ENCODE peak calls at places on chromosomes 4 and X, in four cellular contexts. M is head of caudate nucleus, B is AG09309, U is HCEC 1CT. Q is an unnamed sample.

GRCh38 chr4:143397335-143397734 is 60.7 kb downstream of the GAB1 start:
- DNase-seq in M (no peak), B (no peak), U (peak), Q (no peak)

GRCh38 chr4:8347660-8348059 is 78.1 kb downstream of the HTRA3 start:
- DNase-seq in M (no peak), B (no peak), U (no peak), Q (no peak)

GRCh38 chr4:17447675-17448298 is 64.1 kb downstream of the QDPR start:
- DNase-seq in M (peak), B (peak), U (peak), Q (peak)

GRCh38 chr4:44629280-44629866 is 22.1 kb downstream of the YIPF7 start:
- DNase-seq in M (peak), B (peak), U (peak), Q (peak)

GRCh38 chr4:138005486-138005885 is 236.7 kb downstream of the SLC7A11 start:
- DNase-seq in M (no peak), B (no peak), U (no peak), Q (no peak)

GRCh38 chr4:37054670-37055069 is 189.9 kb upstream of the NWD2 start:
- DNase-seq in M (no peak), B (no peak), U (no peak), Q (peak)

GRCh38 chr4:155608231-155608885 is 58.3 kb upstream of the GUCY1A1 start:
- DNase-seq in M (no peak), B (no peak), U (no peak), Q (peak)

GRCh38 chr4:120869511-120870278 is 52.8 kb downstream of the PRDM5 start:
- DNase-seq in M (no peak), B (no peak), U (no peak), Q (no peak)

GRCh38 chr4:175805863-175806262 is 6.2 kb downstream of the GPM6A start:
- DNase-seq in M (no peak), B (no peak), U (no peak), Q (no peak)

GRCh38 chrX:39613997-39614679 is 483.6 kb downstream of the BCOR start:
- DNase-seq in M (no peak), B (no peak), U (no peak), Q (no peak)

GRCh38 chrX:106959897-106960296 is 39.7 kb downstream of the CLDN2 start:
- DNase-seq in M (no peak), B (no peak), U (no peak), Q (no peak)

GRCh38 chr4:107896158-107896645 is 35.1 kb upstream of the CYP2U1 start:
- DNase-seq in M (no peak), B (peak), U (peak), Q (no peak)

GRCh38 chr4:176193126-176193525 is 2.3 kb downstream of the SPATA4 start:
- DNase-seq in M (no peak), B (no peak), U (peak), Q (no peak)

GRCh38 chr4:23438764-23439163 is 451.1 kb downstream of the PPARGC1A start:
- DNase-seq in M (no peak), B (no peak), U (no peak), Q (no peak)

GRCh38 chr4:26573389-26573794 is 10.5 kb upstream of the TBC1D19 start:
- DNase-seq in M (no peak), B (no peak), U (no peak), Q (no peak)

GRCh38 chr4:110878413-110878812 is 255.5 kb upstream of the PITX2 start:
- DNase-seq in M (no peak), B (no peak), U (no peak), Q (no peak)

GRCh38 chr4:37615720-37616063 is 70.5 kb downstream of the RELL1 start:
- DNase-seq in M (no peak), B (no peak), U (no peak), Q (no peak)

GRCh38 chr4:40915318-40916217 is 165.8 kb downstream of the NSUN7 start:
- DNase-seq in M (no peak), B (no peak), U (peak), Q (no peak)

GRCh38 chr4:25937801-25938200 is 23.8 kb downstream of the SMIM20 start:
- DNase-seq in M (no peak), B (no peak), U (peak), Q (no peak)

GRCh38 chr4:15525080-15525479 is 55.4 kb downstream of the CC2D2A start:
- DNase-seq in M (no peak), B (no peak), U (no peak), Q (no peak)

GRCh38 chrX:114134465-114134864 is 449.4 kb upstream of the HTR2C start:
- DNase-seq in M (no peak), B (no peak), U (no peak), Q (no peak)

GRCh38 chr4:127545271-127545670 is 87.5 kb upstream of the INTU start:
- DNase-seq in M (no peak), B (no peak), U (no peak), Q (no peak)

GRCh38 chr4:104879367-104879766 is 267.3 kb upstream of the TET2 start:
- DNase-seq in M (no peak), B (no peak), U (no peak), Q (no peak)

GRCh38 chr4:18445110-18445509 is 423.6 kb upstream of the LCORL start:
- DNase-seq in M (no peak), B (no peak), U (no peak), Q (no peak)

GRCh38 chrX:85611926-85612325 is 232.5 kb upstream of the POF1B start:
- DNase-seq in M (no peak), B (peak), U (no peak), Q (no peak)

GRCh38 chr4:184529283-184529682 is 54.9 kb upstream of the IRF2 start:
- DNase-seq in M (no peak), B (no peak), U (no peak), Q (no peak)

GRCh38 chr4:30722092-30722915 is 2.1 kb downstream of the PCDH7 start:
- DNase-seq in M (peak), B (no peak), U (peak), Q (no peak)

GRCh38 chr4:48366611-48367010 is 25.3 kb downstream of the SLAIN2 start:
- DNase-seq in M (no peak), B (no peak), U (no peak), Q (no peak)

GRCh38 chr4:140094701-140095420 is 59.1 kb downstream of the MAML3 start:
- DNase-seq in M (peak), B (no peak), U (no peak), Q (peak)

GRCh38 chrX:1587161-1587560 is 4.2 kb upstream of the AKAP17A start:
- DNase-seq in M (no peak), B (no peak), U (no peak), Q (no peak)

GRCh38 chr4:99868126-99868596 is 26.1 kb downstream of the LAMTOR3 start:
- DNase-seq in M (no peak), B (peak), U (no peak), Q (no peak)

GRCh38 chr4:144507309-144508101 is 138.5 kb upstream of the HHIP start:
- DNase-seq in M (no peak), B (no peak), U (no peak), Q (no peak)

GRCh38 chrX:120426599-120426998 is 42.5 kb downstream of the LAMP2 start:
- DNase-seq in M (no peak), B (no peak), U (peak), Q (no peak)

GRCh38 chr4:48985976-48986653 is at the start of gene CWH43:
- DNase-seq in M (no peak), B (no peak), U (no peak), Q (no peak)

GRCh38 chr4:18394656-18395055 is 373.1 kb upstream of the LCORL start:
- DNase-seq in M (no peak), B (no peak), U (no peak), Q (no peak)

GRCh38 chr4:139229534-139230039 is 50.4 kb downstream of the MGARP start:
- DNase-seq in M (no peak), B (no peak), U (peak), Q (no peak)

GRCh38 chr4:119690871-119691270 is 62.3 kb upstream of the PDE5A start:
- DNase-seq in M (no peak), B (no peak), U (no peak), Q (no peak)

GRCh38 chrX:2965965-2966364 is 36.8 kb upstream of the ARSD start:
- DNase-seq in M (no peak), B (no peak), U (no peak), Q (no peak)

GRCh38 chrX:129791961-129792570 is 12.3 kb downstream of the SASH3 start:
- DNase-seq in M (no peak), B (no peak), U (no peak), Q (no peak)